ENCODE peak calls at places on chromosome 10, in seven cellular contexts. One of them, this sample, is unnamed.

GRCh38 chr10:28503114-28503513 is 29.8 kb upstream of the WAC start:
- DNase-seq in sciatic nerve: no peak
- DNase-seq in transverse colon: peak
- DNase-seq in NCI-H510A: peak
- DNase-seq in AG09309: peak
- DNase-seq in stimulated activated CD4-positive, alpha-beta T cell treated with anti-CD3 and anti-CD28 coated beads, Interleukin-2, amount 100 ng/mL, for 48 hours: no peak
- DNase-seq in GM10248: no peak
- DNase-seq in this sample: no peak

GRCh38 chr10:11513727-11514126 is 97.7 kb downstream of the USP6NL start:
- DNase-seq in sciatic nerve: no peak
- DNase-seq in transverse colon: no peak
- DNase-seq in NCI-H510A: no peak
- DNase-seq in AG09309: no peak
- DNase-seq in stimulated activated CD4-positive, alpha-beta T cell treated with anti-CD3 and anti-CD28 coated beads, Interleukin-2, amount 100 ng/mL, for 48 hours: no peak
- DNase-seq in GM10248: no peak
- DNase-seq in this sample: no peak

GRCh38 chr10:47458466-47459154 is 25.3 kb downstream of the ANXA8 start:
- DNase-seq in sciatic nerve: no peak
- DNase-seq in transverse colon: no peak
- DNase-seq in NCI-H510A: no peak
- DNase-seq in AG09309: peak
- DNase-seq in stimulated activated CD4-positive, alpha-beta T cell treated with anti-CD3 and anti-CD28 coated beads, Interleukin-2, amount 100 ng/mL, for 48 hours: no peak
- DNase-seq in GM10248: no peak
- DNase-seq in this sample: no peak

GRCh38 chr10:99872367-99873162 is 90.1 kb downstream of the ABCC2 start:
- DNase-seq in sciatic nerve: no peak
- DNase-seq in transverse colon: no peak
- DNase-seq in NCI-H510A: no peak
- DNase-seq in AG09309: no peak
- DNase-seq in stimulated activated CD4-positive, alpha-beta T cell treated with anti-CD3 and anti-CD28 coated beads, Interleukin-2, amount 100 ng/mL, for 48 hours: no peak
- DNase-seq in GM10248: no peak
- DNase-seq in this sample: no peak

GRCh38 chr10:25766687-25767221 is 167.3 kb upstream of the MYO3A start:
- DNase-seq in sciatic nerve: no peak
- DNase-seq in transverse colon: no peak
- DNase-seq in NCI-H510A: no peak
- DNase-seq in AG09309: no peak
- DNase-seq in stimulated activated CD4-positive, alpha-beta T cell treated with anti-CD3 and anti-CD28 coated beads, Interleukin-2, amount 100 ng/mL, for 48 hours: no peak
- DNase-seq in GM10248: no peak
- DNase-seq in this sample: no peak

GRCh38 chr10:124225029-124225467 is 131.7 kb upstream of the CHST15 start:
- DNase-seq in sciatic nerve: peak
- DNase-seq in transverse colon: no peak
- DNase-seq in NCI-H510A: no peak
- DNase-seq in AG09309: no peak
- DNase-seq in stimulated activated CD4-positive, alpha-beta T cell treated with anti-CD3 and anti-CD28 coated beads, Interleukin-2, amount 100 ng/mL, for 48 hours: no peak
- DNase-seq in GM10248: no peak
- DNase-seq in this sample: peak

GRCh38 chr10:3763852-3764625 is 21.0 kb downstream of the KLF6 start:
- DNase-seq in sciatic nerve: no peak
- DNase-seq in transverse colon: no peak
- DNase-seq in NCI-H510A: no peak
- DNase-seq in AG09309: no peak
- DNase-seq in stimulated activated CD4-positive, alpha-beta T cell treated with anti-CD3 and anti-CD28 coated beads, Interleukin-2, amount 100 ng/mL, for 48 hours: no peak
- DNase-seq in GM10248: no peak
- DNase-seq in this sample: no peak

GRCh38 chr10:68211635-68212034 is 20.3 kb downstream of the ATOH7 start:
- DNase-seq in sciatic nerve: no peak
- DNase-seq in transverse colon: no peak
- DNase-seq in NCI-H510A: no peak
- DNase-seq in AG09309: no peak
- DNase-seq in stimulated activated CD4-positive, alpha-beta T cell treated with anti-CD3 and anti-CD28 coated beads, Interleukin-2, amount 100 ng/mL, for 48 hours: no peak
- DNase-seq in GM10248: no peak
- DNase-seq in this sample: no peak

GRCh38 chr10:130511801-130512200 is 375.6 kb downstream of the GLRX3 start:
- DNase-seq in sciatic nerve: no peak
- DNase-seq in transverse colon: no peak
- DNase-seq in NCI-H510A: no peak
- DNase-seq in AG09309: no peak
- DNase-seq in stimulated activated CD4-positive, alpha-beta T cell treated with anti-CD3 and anti-CD28 coated beads, Interleukin-2, amount 100 ng/mL, for 48 hours: no peak
- DNase-seq in GM10248: no peak
- DNase-seq in this sample: no peak

GRCh38 chr10:21095073-21095472 is 198.0 kb upstream of the NEBL start:
- DNase-seq in sciatic nerve: no peak
- DNase-seq in transverse colon: no peak
- DNase-seq in NCI-H510A: no peak
- DNase-seq in AG09309: no peak
- DNase-seq in stimulated activated CD4-positive, alpha-beta T cell treated with anti-CD3 and anti-CD28 coated beads, Interleukin-2, amount 100 ng/mL, for 48 hours: no peak
- DNase-seq in GM10248: no peak
- DNase-seq in this sample: no peak

GRCh38 chr10:114404171-114405010 is at the start of gene AFAP1L2:
- DNase-seq in sciatic nerve: no peak
- DNase-seq in transverse colon: peak
- DNase-seq in NCI-H510A: no peak
- DNase-seq in AG09309: no peak
- DNase-seq in stimulated activated CD4-positive, alpha-beta T cell treated with anti-CD3 and anti-CD28 coated beads, Interleukin-2, amount 100 ng/mL, for 48 hours: no peak
- DNase-seq in GM10248: peak
- DNase-seq in this sample: no peak

GRCh38 chr10:100996678-100997363 is 2.8 kb upstream of the LZTS2 start:
- DNase-seq in sciatic nerve: no peak
- DNase-seq in transverse colon: peak
- DNase-seq in NCI-H510A: peak
- DNase-seq in AG09309: no peak
- DNase-seq in stimulated activated CD4-positive, alpha-beta T cell treated with anti-CD3 and anti-CD28 coated beads, Interleukin-2, amount 100 ng/mL, for 48 hours: peak
- DNase-seq in GM10248: peak
- DNase-seq in this sample: peak

GRCh38 chr10:87878664-87879459 is 15.4 kb downstream of the PTEN start:
- DNase-seq in sciatic nerve: no peak
- DNase-seq in transverse colon: no peak
- DNase-seq in NCI-H510A: no peak
- DNase-seq in AG09309: no peak
- DNase-seq in stimulated activated CD4-positive, alpha-beta T cell treated with anti-CD3 and anti-CD28 coated beads, Interleukin-2, amount 100 ng/mL, for 48 hours: no peak
- DNase-seq in GM10248: no peak
- DNase-seq in this sample: peak

GRCh38 chr10:61000769-61001730 is 57.1 kb upstream of the RHOBTB1 start:
- DNase-seq in sciatic nerve: no peak
- DNase-seq in transverse colon: peak
- DNase-seq in NCI-H510A: peak
- DNase-seq in AG09309: no peak
- DNase-seq in stimulated activated CD4-positive, alpha-beta T cell treated with anti-CD3 and anti-CD28 coated beads, Interleukin-2, amount 100 ng/mL, for 48 hours: no peak
- DNase-seq in GM10248: no peak
- DNase-seq in this sample: no peak

GRCh38 chr10:20998036-20998435 is 100.9 kb upstream of the NEBL start:
- DNase-seq in sciatic nerve: no peak
- DNase-seq in transverse colon: no peak
- DNase-seq in NCI-H510A: no peak
- DNase-seq in AG09309: no peak
- DNase-seq in stimulated activated CD4-positive, alpha-beta T cell treated with anti-CD3 and anti-CD28 coated beads, Interleukin-2, amount 100 ng/mL, for 48 hours: no peak
- DNase-seq in GM10248: no peak
- DNase-seq in this sample: no peak

GRCh38 chr10:81873932-81874816 is 820 bp upstream of the NRG3 start:
- DNase-seq in sciatic nerve: no peak
- DNase-seq in transverse colon: no peak
- DNase-seq in NCI-H510A: peak
- DNase-seq in AG09309: no peak
- DNase-seq in stimulated activated CD4-positive, alpha-beta T cell treated with anti-CD3 and anti-CD28 coated beads, Interleukin-2, amount 100 ng/mL, for 48 hours: no peak
- DNase-seq in GM10248: peak
- DNase-seq in this sample: no peak

GRCh38 chr10:107971973-107972372 is 807.5 kb upstream of the SORCS1 start:
- DNase-seq in sciatic nerve: no peak
- DNase-seq in transverse colon: no peak
- DNase-seq in NCI-H510A: no peak
- DNase-seq in AG09309: peak
- DNase-seq in stimulated activated CD4-positive, alpha-beta T cell treated with anti-CD3 and anti-CD28 coated beads, Interleukin-2, amount 100 ng/mL, for 48 hours: no peak
- DNase-seq in GM10248: no peak
- DNase-seq in this sample: no peak

GRCh38 chr10:118918689-118919088 is 110.8 kb upstream of the NANOS1 start:
- DNase-seq in sciatic nerve: no peak
- DNase-seq in transverse colon: no peak
- DNase-seq in NCI-H510A: no peak
- DNase-seq in AG09309: no peak
- DNase-seq in stimulated activated CD4-positive, alpha-beta T cell treated with anti-CD3 and anti-CD28 coated beads, Interleukin-2, amount 100 ng/mL, for 48 hours: no peak
- DNase-seq in GM10248: no peak
- DNase-seq in this sample: no peak

This sample was measured in Karpas-422.